ENCODE peak calls at places on chromosome 10, in seven cellular contexts. One of them, this sample, is unnamed.

GRCh38 chr10:61786728-61787127 is 114.8 kb upstream of the ARID5B start:
- DNase-seq in NCI-H510A treated with DMSO at 0.1 percent for 48 hours: no peak
- DNase-seq in GM12891: peak
- DNase-seq in activated CD4-positive, alpha-beta T cell treated with anti-CD3 and anti-CD28 coated beads, Interleukin-2, amount 50 U/mL, for 1 hour: no peak
- DNase-seq in HuH-7.5: no peak
- DNase-seq in substantia nigra: no peak
- DNase-seq in GM12878: peak
- DNase-seq in this sample: no peak

GRCh38 chr10:100817268-100817839 is 72.0 kb downstream of the PAX2 start:
- DNase-seq in GM12891: no peak
- DNase-seq in GM12878: no peak
- DNase-seq in HuH-7.5: peak
- DNase-seq in substantia nigra: no peak
- DNase-seq in activated CD4-positive, alpha-beta T cell treated with anti-CD3 and anti-CD28 coated beads, Interleukin-2, amount 50 U/mL, for 1 hour: no peak
- DNase-seq in NCI-H510A treated with DMSO at 0.1 percent for 48 hours: no peak
- DNase-seq in this sample: no peak

GRCh38 chr10:1474376-1475094 is 262.8 kb downstream of the ADARB2 start:
- DNase-seq in substantia nigra: no peak
- DNase-seq in GM12891: no peak
- DNase-seq in activated CD4-positive, alpha-beta T cell treated with anti-CD3 and anti-CD28 coated beads, Interleukin-2, amount 50 U/mL, for 1 hour: no peak
- DNase-seq in NCI-H510A treated with DMSO at 0.1 percent for 48 hours: no peak
- DNase-seq in GM12878: no peak
- DNase-seq in HuH-7.5: no peak
- DNase-seq in this sample: no peak

GRCh38 chr10:119353438-119353837 is 146.1 kb downstream of the GRK5 start:
- DNase-seq in GM12891: no peak
- DNase-seq in HuH-7.5: no peak
- DNase-seq in activated CD4-positive, alpha-beta T cell treated with anti-CD3 and anti-CD28 coated beads, Interleukin-2, amount 50 U/mL, for 1 hour: no peak
- DNase-seq in substantia nigra: no peak
- DNase-seq in GM12878: no peak
- DNase-seq in NCI-H510A treated with DMSO at 0.1 percent for 48 hours: no peak
- DNase-seq in this sample: no peak

GRCh38 chr10:99661370-99661749 is 2.1 kb downstream of the ENTPD7 start:
- DNase-seq in HuH-7.5: no peak
- DNase-seq in GM12891: no peak
- DNase-seq in NCI-H510A treated with DMSO at 0.1 percent for 48 hours: no peak
- DNase-seq in GM12878: no peak
- DNase-seq in substantia nigra: no peak
- DNase-seq in activated CD4-positive, alpha-beta T cell treated with anti-CD3 and anti-CD28 coated beads, Interleukin-2, amount 50 U/mL, for 1 hour: no peak
- DNase-seq in this sample: no peak

GRCh38 chr10:58857251-58857650 is 319.2 kb upstream of the PHYHIPL start:
- DNase-seq in GM12891: no peak
- DNase-seq in HuH-7.5: no peak
- DNase-seq in substantia nigra: no peak
- DNase-seq in activated CD4-positive, alpha-beta T cell treated with anti-CD3 and anti-CD28 coated beads, Interleukin-2, amount 50 U/mL, for 1 hour: no peak
- DNase-seq in GM12878: no peak
- DNase-seq in NCI-H510A treated with DMSO at 0.1 percent for 48 hours: no peak
- DNase-seq in this sample: no peak

GRCh38 chr10:47360419-47361040 is 12.4 kb downstream of the RBP3 start:
- DNase-seq in GM12891: no peak
- DNase-seq in activated CD4-positive, alpha-beta T cell treated with anti-CD3 and anti-CD28 coated beads, Interleukin-2, amount 50 U/mL, for 1 hour: no peak
- DNase-seq in NCI-H510A treated with DMSO at 0.1 percent for 48 hours: no peak
- DNase-seq in GM12878: no peak
- DNase-seq in substantia nigra: no peak
- DNase-seq in HuH-7.5: no peak
- DNase-seq in this sample: peak

GRCh38 chr10:78741541-78741940 is 327.2 kb upstream of the ZMIZ1 start:
- DNase-seq in GM12891: no peak
- DNase-seq in NCI-H510A treated with DMSO at 0.1 percent for 48 hours: peak
- DNase-seq in GM12878: no peak
- DNase-seq in substantia nigra: no peak
- DNase-seq in activated CD4-positive, alpha-beta T cell treated with anti-CD3 and anti-CD28 coated beads, Interleukin-2, amount 50 U/mL, for 1 hour: no peak
- DNase-seq in HuH-7.5: no peak
- DNase-seq in this sample: no peak

GRCh38 chr10:131215776-131216175 is 95.7 kb downstream of the TCERG1L start:
- DNase-seq in NCI-H510A treated with DMSO at 0.1 percent for 48 hours: no peak
- DNase-seq in substantia nigra: no peak
- DNase-seq in GM12891: no peak
- DNase-seq in HuH-7.5: no peak
- DNase-seq in activated CD4-positive, alpha-beta T cell treated with anti-CD3 and anti-CD28 coated beads, Interleukin-2, amount 50 U/mL, for 1 hour: no peak
- DNase-seq in GM12878: no peak
- DNase-seq in this sample: no peak

GRCh38 chr10:81414038-81414437 is 461.0 kb upstream of the NRG3 start:
- DNase-seq in HuH-7.5: no peak
- DNase-seq in GM12891: no peak
- DNase-seq in GM12878: no peak
- DNase-seq in activated CD4-positive, alpha-beta T cell treated with anti-CD3 and anti-CD28 coated beads, Interleukin-2, amount 50 U/mL, for 1 hour: no peak
- DNase-seq in NCI-H510A treated with DMSO at 0.1 percent for 48 hours: peak
- DNase-seq in substantia nigra: no peak
- DNase-seq in this sample: no peak

GRCh38 chr10:123241391-123242141 is 87.4 kb downstream of the BUB3 start:
- DNase-seq in activated CD4-positive, alpha-beta T cell treated with anti-CD3 and anti-CD28 coated beads, Interleukin-2, amount 50 U/mL, for 1 hour: peak
- DNase-seq in substantia nigra: no peak
- DNase-seq in NCI-H510A treated with DMSO at 0.1 percent for 48 hours: no peak
- DNase-seq in HuH-7.5: no peak
- DNase-seq in GM12891: peak
- DNase-seq in GM12878: no peak
- DNase-seq in this sample: no peak

GRCh38 chr10:117461766-117462423 is 80.7 kb upstream of the EMX2 start:
- DNase-seq in GM12878: no peak
- DNase-seq in HuH-7.5: no peak
- DNase-seq in substantia nigra: no peak
- DNase-seq in NCI-H510A treated with DMSO at 0.1 percent for 48 hours: no peak
- DNase-seq in GM12891: no peak
- DNase-seq in activated CD4-positive, alpha-beta T cell treated with anti-CD3 and anti-CD28 coated beads, Interleukin-2, amount 50 U/mL, for 1 hour: no peak
- DNase-seq in this sample: peak

GRCh38 chr10:49310901-49311561 is 12.1 kb downstream of the C10orf71 start:
- DNase-seq in substantia nigra: no peak
- DNase-seq in GM12878: no peak
- DNase-seq in NCI-H510A treated with DMSO at 0.1 percent for 48 hours: no peak
- DNase-seq in activated CD4-positive, alpha-beta T cell treated with anti-CD3 and anti-CD28 coated beads, Interleukin-2, amount 50 U/mL, for 1 hour: no peak
- DNase-seq in HuH-7.5: no peak
- DNase-seq in GM12891: no peak
- DNase-seq in this sample: no peak

GRCh38 chr10:90834326-90834725 is 23.5 kb downstream of the HTR7 start:
- DNase-seq in GM12891: no peak
- DNase-seq in NCI-H510A treated with DMSO at 0.1 percent for 48 hours: no peak
- DNase-seq in GM12878: no peak
- DNase-seq in HuH-7.5: no peak
- DNase-seq in activated CD4-positive, alpha-beta T cell treated with anti-CD3 and anti-CD28 coated beads, Interleukin-2, amount 50 U/mL, for 1 hour: no peak
- DNase-seq in substantia nigra: no peak
- DNase-seq in this sample: no peak

GRCh38 chr10:68781613-68782574 is 45.4 kb upstream of the STOX1 start:
- DNase-seq in GM12891: no peak
- DNase-seq in NCI-H510A treated with DMSO at 0.1 percent for 48 hours: no peak
- DNase-seq in HuH-7.5: no peak
- DNase-seq in GM12878: no peak
- DNase-seq in activated CD4-positive, alpha-beta T cell treated with anti-CD3 and anti-CD28 coated beads, Interleukin-2, amount 50 U/mL, for 1 hour: no peak
- DNase-seq in substantia nigra: no peak
- DNase-seq in this sample: no peak

GRCh38 chr10:83765711-83766110 is 373.6 kb upstream of the GHITM start:
- DNase-seq in NCI-H510A treated with DMSO at 0.1 percent for 48 hours: no peak
- DNase-seq in HuH-7.5: no peak
- DNase-seq in substantia nigra: no peak
- DNase-seq in activated CD4-positive, alpha-beta T cell treated with anti-CD3 and anti-CD28 coated beads, Interleukin-2, amount 50 U/mL, for 1 hour: no peak
- DNase-seq in GM12891: no peak
- DNase-seq in GM12878: no peak
- DNase-seq in this sample: no peak

GRCh38 chr10:24914148-24914547 is 38.3 kb downstream of the PRTFDC1 start:
- DNase-seq in GM12878: no peak
- DNase-seq in activated CD4-positive, alpha-beta T cell treated with anti-CD3 and anti-CD28 coated beads, Interleukin-2, amount 50 U/mL, for 1 hour: no peak
- DNase-seq in HuH-7.5: no peak
- DNase-seq in GM12891: no peak
- DNase-seq in substantia nigra: no peak
- DNase-seq in NCI-H510A treated with DMSO at 0.1 percent for 48 hours: no peak
- DNase-seq in this sample: no peak

GRCh38 chr10:2143213-2143882 is 406.0 kb upstream of the ADARB2 start:
- DNase-seq in substantia nigra: no peak
- DNase-seq in NCI-H510A treated with DMSO at 0.1 percent for 48 hours: no peak
- DNase-seq in GM12891: no peak
- DNase-seq in activated CD4-positive, alpha-beta T cell treated with anti-CD3 and anti-CD28 coated beads, Interleukin-2, amount 50 U/mL, for 1 hour: no peak
- DNase-seq in HuH-7.5: no peak
- DNase-seq in GM12878: no peak
- DNase-seq in this sample: no peak

GRCh38 chr10:42975558-42976352 is 101.1 kb upstream of the RET start:
- DNase-seq in substantia nigra: no peak
- DNase-seq in activated CD4-positive, alpha-beta T cell treated with anti-CD3 and anti-CD28 coated beads, Interleukin-2, amount 50 U/mL, for 1 hour: no peak
- DNase-seq in GM12891: no peak
- DNase-seq in NCI-H510A treated with DMSO at 0.1 percent for 48 hours: no peak
- DNase-seq in HuH-7.5: peak
- DNase-seq in GM12878: no peak
- DNase-seq in this sample: no peak

GRCh38 chr10:91412688-91413087 is 2.5 kb downstream of the HECTD2 start:
- DNase-seq in GM12878: no peak
- DNase-seq in NCI-H510A treated with DMSO at 0.1 percent for 48 hours: no peak
- DNase-seq in HuH-7.5: no peak
- DNase-seq in activated CD4-positive, alpha-beta T cell treated with anti-CD3 and anti-CD28 coated beads, Interleukin-2, amount 50 U/mL, for 1 hour: no peak
- DNase-seq in substantia nigra: no peak
- DNase-seq in GM12891: no peak
- DNase-seq in this sample: no peak

GRCh38 chr10:48634198-48634983 is 29.5 kb upstream of the ARHGAP22 start:
- DNase-seq in HuH-7.5: no peak
- DNase-seq in activated CD4-positive, alpha-beta T cell treated with anti-CD3 and anti-CD28 coated beads, Interleukin-2, amount 50 U/mL, for 1 hour: no peak
- DNase-seq in NCI-H510A treated with DMSO at 0.1 percent for 48 hours: no peak
- DNase-seq in GM12878: peak
- DNase-seq in GM12891: no peak
- DNase-seq in substantia nigra: no peak
- DNase-seq in this sample: peak

GRCh38 chr10:30166929-30167328 is 107.5 kb upstream of the JCAD start:
- DNase-seq in HuH-7.5: no peak
- DNase-seq in substantia nigra: no peak
- DNase-seq in activated CD4-positive, alpha-beta T cell treated with anti-CD3 and anti-CD28 coated beads, Interleukin-2, amount 50 U/mL, for 1 hour: no peak
- DNase-seq in GM12891: no peak
- DNase-seq in NCI-H510A treated with DMSO at 0.1 percent for 48 hours: no peak
- DNase-seq in GM12878: no peak
- DNase-seq in this sample: no peak

GRCh38 chr10:105358911-105359310 is 717.8 kb downstream of the SORCS3 start:
- DNase-seq in HuH-7.5: no peak
- DNase-seq in GM12891: no peak
- DNase-seq in GM12878: no peak
- DNase-seq in substantia nigra: no peak
- DNase-seq in activated CD4-positive, alpha-beta T cell treated with anti-CD3 and anti-CD28 coated beads, Interleukin-2, amount 50 U/mL, for 1 hour: no peak
- DNase-seq in NCI-H510A treated with DMSO at 0.1 percent for 48 hours: no peak
- DNase-seq in this sample: no peak

GRCh38 chr10:3761111-3761686 is 23.8 kb downstream of the KLF6 start:
- DNase-seq in GM12878: peak
- DNase-seq in substantia nigra: no peak
- DNase-seq in NCI-H510A treated with DMSO at 0.1 percent for 48 hours: no peak
- DNase-seq in GM12891: no peak
- DNase-seq in HuH-7.5: no peak
- DNase-seq in activated CD4-positive, alpha-beta T cell treated with anti-CD3 and anti-CD28 coated beads, Interleukin-2, amount 50 U/mL, for 1 hour: no peak
- DNase-seq in this sample: peak

GRCh38 chr10:71213127-71213616 is 802 bp downstream of the UNC5B start:
- DNase-seq in HuH-7.5: peak
- DNase-seq in GM12891: no peak
- DNase-seq in substantia nigra: no peak
- DNase-seq in activated CD4-positive, alpha-beta T cell treated with anti-CD3 and anti-CD28 coated beads, Interleukin-2, amount 50 U/mL, for 1 hour: no peak
- DNase-seq in NCI-H510A treated with DMSO at 0.1 percent for 48 hours: peak
- DNase-seq in GM12878: no peak
- DNase-seq in this sample: peak

GRCh38 chr10:86262671-86263165 is 103.9 kb downstream of the GRID1 start:
- DNase-seq in HuH-7.5: no peak
- DNase-seq in GM12878: no peak
- DNase-seq in activated CD4-positive, alpha-beta T cell treated with anti-CD3 and anti-CD28 coated beads, Interleukin-2, amount 50 U/mL, for 1 hour: no peak
- DNase-seq in NCI-H510A treated with DMSO at 0.1 percent for 48 hours: no peak
- DNase-seq in GM12891: no peak
- DNase-seq in substantia nigra: peak
- DNase-seq in this sample: no peak

GRCh38 chr10:84405662-84406061 is 77.3 kb downstream of the CCSER2 start:
- DNase-seq in GM12878: no peak
- DNase-seq in activated CD4-positive, alpha-beta T cell treated with anti-CD3 and anti-CD28 coated beads, Interleukin-2, amount 50 U/mL, for 1 hour: no peak
- DNase-seq in substantia nigra: no peak
- DNase-seq in NCI-H510A treated with DMSO at 0.1 percent for 48 hours: no peak
- DNase-seq in HuH-7.5: no peak
- DNase-seq in GM12891: no peak
- DNase-seq in this sample: no peak

GRCh38 chr10:121694966-121695340 is 96.7 kb upstream of the FGFR2 start:
- DNase-seq in NCI-H510A treated with DMSO at 0.1 percent for 48 hours: no peak
- DNase-seq in activated CD4-positive, alpha-beta T cell treated with anti-CD3 and anti-CD28 coated beads, Interleukin-2, amount 50 U/mL, for 1 hour: no peak
- DNase-seq in HuH-7.5: no peak
- DNase-seq in GM12891: no peak
- DNase-seq in substantia nigra: no peak
- DNase-seq in GM12878: no peak
- DNase-seq in this sample: peak

GRCh38 chr10:10353326-10353725 is 664.3 kb upstream of the CELF2 start:
- DNase-seq in HuH-7.5: no peak
- DNase-seq in activated CD4-positive, alpha-beta T cell treated with anti-CD3 and anti-CD28 coated beads, Interleukin-2, amount 50 U/mL, for 1 hour: no peak
- DNase-seq in substantia nigra: no peak
- DNase-seq in GM12878: no peak
- DNase-seq in GM12891: no peak
- DNase-seq in NCI-H510A treated with DMSO at 0.1 percent for 48 hours: no peak
- DNase-seq in this sample: no peak

GRCh38 chr10:25875555-25876165 is 58.4 kb upstream of the MYO3A start:
- DNase-seq in activated CD4-positive, alpha-beta T cell treated with anti-CD3 and anti-CD28 coated beads, Interleukin-2, amount 50 U/mL, for 1 hour: peak
- DNase-seq in GM12891: peak
- DNase-seq in substantia nigra: no peak
- DNase-seq in GM12878: peak
- DNase-seq in HuH-7.5: peak
- DNase-seq in NCI-H510A treated with DMSO at 0.1 percent for 48 hours: peak
- DNase-seq in this sample: peak

GRCh38 chr10:11602919-11603523 is 8.4 kb downstream of the USP6NL start:
- DNase-seq in NCI-H510A treated with DMSO at 0.1 percent for 48 hours: peak
- DNase-seq in GM12878: peak
- DNase-seq in substantia nigra: no peak
- DNase-seq in activated CD4-positive, alpha-beta T cell treated with anti-CD3 and anti-CD28 coated beads, Interleukin-2, amount 50 U/mL, for 1 hour: no peak
- DNase-seq in HuH-7.5: peak
- DNase-seq in GM12891: no peak
- DNase-seq in this sample: no peak

GRCh38 chr10:44572146-44572545 is 187.2 kb upstream of the CXCL12 start:
- DNase-seq in GM12878: no peak
- DNase-seq in substantia nigra: no peak
- DNase-seq in HuH-7.5: no peak
- DNase-seq in NCI-H510A treated with DMSO at 0.1 percent for 48 hours: no peak
- DNase-seq in GM12891: no peak
- DNase-seq in activated CD4-positive, alpha-beta T cell treated with anti-CD3 and anti-CD28 coated beads, Interleukin-2, amount 50 U/mL, for 1 hour: no peak
- DNase-seq in this sample: no peak

GRCh38 chr10:75108684-75109458 is 2.6 kb upstream of the SAMD8 start:
- DNase-seq in NCI-H510A treated with DMSO at 0.1 percent for 48 hours: peak
- DNase-seq in substantia nigra: no peak
- DNase-seq in HuH-7.5: peak
- DNase-seq in GM12878: no peak
- DNase-seq in GM12891: no peak
- DNase-seq in activated CD4-positive, alpha-beta T cell treated with anti-CD3 and anti-CD28 coated beads, Interleukin-2, amount 50 U/mL, for 1 hour: no peak
- DNase-seq in this sample: no peak

This sample was measured in lower leg skin.